ENCODE peak calls at places on chromosomes 12 and 14, in four cellular contexts. T, O, N and K are unnamed samples.

GRCh38 chr12:132460571-132460970 is 29.4 kb upstream of the FBRSL1 start:
- DNase-seq in O (no peak), T (peak; percentile 83), N (no peak), K (peak; percentile 23)

GRCh38 chr12:123389560-123390351 is 5.8 kb downstream of the KMT5A start:
- DNase-seq in T (peak; percentile 74), O (no peak), N (peak; percentile 22), K (no peak)

GRCh38 chr12:11607313-11608081 is 42.0 kb upstream of the ETV6 start:
- DNase-seq in O (peak; percentile 52), T (no peak), N (peak; percentile 68), K (no peak)

GRCh38 chr12:3199551-3200031 is 122.4 kb downstream of the TSPAN9 start:
- DNase-seq in N (peak; percentile 37), O (peak; percentile 35), T (peak; percentile 70), K (no peak)

GRCh38 chr14:88463318-88463717 is 77.9 kb downstream of the SPATA7 start:
- DNase-seq in O (peak; percentile 32), T (peak; percentile 51), N (no peak), K (peak; percentile 52)

GRCh38 chr12:90909069-90909676 is 45.8 kb downstream of the CCER1 start:
- DNase-seq in T (peak; percentile 77), N (peak; percentile 66), O (peak; percentile 73), K (peak; percentile 68)

GRCh38 chr14:68391292-68392014 is 401.4 kb downstream of the ZFP36L1 start:
- DNase-seq in N (peak; percentile 89), O (peak; percentile 70), T (no peak), K (no peak)

GRCh38 chr12:100779191-100779590 is 15.4 kb upstream of the ANO4 start:
- DNase-seq in T (no peak), N (no peak), O (no peak), K (no peak)

GRCh38 chr14:91084516-91084915 is 24.1 kb upstream of the RPS6KA5 start:
- DNase-seq in T (no peak), N (no peak), O (no peak), K (no peak)

GRCh38 chr14:68111733-68112270 is 292.2 kb downstream of the RAD51B start:
- DNase-seq in T (no peak), N (no peak), O (no peak), K (no peak)

GRCh38 chr12:67034110-67034879 is 234.9 kb upstream of the CAND1 start:
- DNase-seq in T (no peak), O (no peak), N (no peak), K (peak; percentile 90)

GRCh38 chr12:25495336-25496097 is 57.6 kb downstream of the LMNTD1 start:
- DNase-seq in N (peak; percentile 61), T (no peak), O (peak; percentile 90), K (peak; percentile 18)

GRCh38 chr14:22918519-22918808 is 485 bp downstream of the RBM23 start:
- DNase-seq in T (no peak), N (no peak), O (peak; percentile 22), K (no peak)

GRCh38 chr14:64059454-64060198 is 206.8 kb downstream of the SYNE2 start:
- DNase-seq in N (no peak), O (no peak), T (no peak), K (no peak)

DNA sequence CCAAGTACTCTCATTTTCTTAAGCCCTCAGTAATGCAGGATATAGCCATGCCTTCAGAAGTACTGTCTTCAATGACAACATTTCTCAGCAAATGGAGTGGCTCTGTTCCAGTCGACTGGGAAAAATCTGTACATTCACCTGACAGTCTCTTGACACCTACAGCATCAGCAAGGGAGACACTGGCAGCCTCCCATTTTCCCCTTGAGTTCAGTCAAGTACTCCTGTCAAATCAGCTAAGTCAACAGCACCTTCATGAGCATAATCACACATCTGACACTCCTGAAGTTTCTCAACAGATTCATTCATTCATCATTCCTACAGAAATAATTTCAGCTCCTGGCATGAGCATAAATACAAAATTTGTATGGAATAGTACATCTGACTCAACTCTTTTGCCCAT is 46.1 kb downstream of the INTS13 start:
- DNase-seq in O (no peak), N (no peak), T (no peak), K (no peak)
- TF ChIP-seq CTCF in O (no peak), N (no peak), T (no peak), K (no peak)

GRCh38 chr12:32261638-32262037 is 137.7 kb upstream of the FGD4 start:
- DNase-seq in N (no peak), O (no peak), T (peak; percentile 62), K (no peak)
- TF ChIP-seq CTCF in N (no peak), O (peak; percentile 7), T (peak; percentile 73), K (no peak)

GRCh38 chr14:29528889-29529288 is 398.8 kb downstream of the PRKD1 start:
- DNase-seq in T (no peak), N (peak; percentile 4), O (no peak), K (no peak)

GRCh38 chr14:29527286-29527685 is 400.4 kb downstream of the PRKD1 start:
- DNase-seq in N (no peak), T (no peak), O (no peak), K (no peak)

GRCh38 chr14:29529418-29529817 is 398.2 kb downstream of the PRKD1 start:
- DNase-seq in T (peak; percentile 79), N (peak; percentile 7), O (peak; percentile 28), K (peak; percentile 14)
- TF ChIP-seq CTCF in T (peak; percentile 69), N (peak; percentile 26), O (peak; percentile 67), K (peak; percentile 21)

GRCh38 chr14:105974902-105975301 is 448.5 kb downstream of the TMEM121 start:
- DNase-seq in N (no peak), O (no peak), T (peak; percentile 1), K (peak; percentile 13)
- TF ChIP-seq CTCF in N (no peak), O (no peak), T (no peak), K (peak; percentile 34)

DNA sequence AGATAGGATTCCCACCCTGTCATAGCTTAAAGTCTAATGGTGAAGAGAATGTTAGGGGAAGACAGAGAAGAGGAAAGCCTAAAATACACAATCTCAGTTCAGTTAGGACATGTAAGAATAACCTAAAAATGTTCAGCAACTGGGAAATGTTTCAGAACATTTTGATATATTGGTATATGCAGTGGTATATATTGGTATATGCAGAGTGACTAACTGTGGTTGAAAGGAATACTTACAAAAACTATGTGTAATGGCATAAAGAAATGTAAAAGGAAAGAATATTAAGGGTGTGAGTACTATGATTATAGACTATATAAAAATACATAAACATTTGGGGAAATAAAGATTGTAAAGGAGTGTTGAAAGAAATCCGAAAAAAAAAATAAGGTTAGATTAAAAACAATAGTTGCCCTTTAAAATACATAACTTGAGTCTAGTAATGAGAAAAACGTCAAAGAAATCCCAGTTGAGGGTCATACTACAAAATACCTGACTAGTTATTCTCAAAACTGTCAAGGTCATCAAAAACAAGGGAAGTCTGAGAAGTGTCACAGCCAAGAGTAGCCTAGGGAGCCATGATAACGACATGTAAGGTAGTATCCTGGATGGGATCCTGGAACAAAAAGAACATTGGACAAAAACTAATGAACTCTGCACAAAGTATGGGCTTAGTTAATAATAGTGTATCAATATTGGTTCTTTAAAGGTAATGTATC is 25.6 kb downstream of the ZDHHC17 start:
- DNase-seq in T (no peak), N (no peak), O (no peak), K (no peak)
- TF ChIP-seq CTCF in T (no peak), N (no peak), O (no peak), K (no peak)

GRCh38 chr12:54448344-54448743 is 25.1 kb downstream of the GTSF1 start:
- DNase-seq in T (no peak), O (no peak), N (no peak), K (no peak)

GRCh38 chr12:54443446-54443845 is 24.4 kb upstream of the ITGA5 start:
- DNase-seq in T (no peak), O (no peak), N (no peak), K (no peak)

GRCh38 chr12:54452628-54453027 is 20.8 kb downstream of the GTSF1 start:
- DNase-seq in O (no peak), T (peak; percentile 70), N (no peak), K (no peak)

GRCh38 chr12:54444202-54444601 is 25.1 kb upstream of the ITGA5 start:
- DNase-seq in T (no peak), N (no peak), O (no peak), K (no peak)

GRCh38 chr12:54447917-54448316 is 25.5 kb downstream of the GTSF1 start:
- DNase-seq in N (no peak), O (no peak), T (no peak), K (no peak)
- TF ChIP-seq CTCF in N (no peak), O (no peak), T (no peak), K (no peak)

GRCh38 chr12:47886471-47887240 is 18.1 kb downstream of the VDR start:
- DNase-seq in O (no peak), T (no peak), N (no peak), K (no peak)
- TF ChIP-seq CTCF in O (no peak), T (no peak), N (no peak), K (no peak)

GRCh38 chr12:27840229-27840999 is 60.4 kb upstream of the MANSC4 start:
- DNase-seq in N (peak; percentile 35), O (no peak), T (no peak), K (peak; percentile 7)
- TF ChIP-seq CTCF in N (peak; percentile 55), O (peak; percentile 54), T (no peak), K (peak; percentile 37)

DNA sequence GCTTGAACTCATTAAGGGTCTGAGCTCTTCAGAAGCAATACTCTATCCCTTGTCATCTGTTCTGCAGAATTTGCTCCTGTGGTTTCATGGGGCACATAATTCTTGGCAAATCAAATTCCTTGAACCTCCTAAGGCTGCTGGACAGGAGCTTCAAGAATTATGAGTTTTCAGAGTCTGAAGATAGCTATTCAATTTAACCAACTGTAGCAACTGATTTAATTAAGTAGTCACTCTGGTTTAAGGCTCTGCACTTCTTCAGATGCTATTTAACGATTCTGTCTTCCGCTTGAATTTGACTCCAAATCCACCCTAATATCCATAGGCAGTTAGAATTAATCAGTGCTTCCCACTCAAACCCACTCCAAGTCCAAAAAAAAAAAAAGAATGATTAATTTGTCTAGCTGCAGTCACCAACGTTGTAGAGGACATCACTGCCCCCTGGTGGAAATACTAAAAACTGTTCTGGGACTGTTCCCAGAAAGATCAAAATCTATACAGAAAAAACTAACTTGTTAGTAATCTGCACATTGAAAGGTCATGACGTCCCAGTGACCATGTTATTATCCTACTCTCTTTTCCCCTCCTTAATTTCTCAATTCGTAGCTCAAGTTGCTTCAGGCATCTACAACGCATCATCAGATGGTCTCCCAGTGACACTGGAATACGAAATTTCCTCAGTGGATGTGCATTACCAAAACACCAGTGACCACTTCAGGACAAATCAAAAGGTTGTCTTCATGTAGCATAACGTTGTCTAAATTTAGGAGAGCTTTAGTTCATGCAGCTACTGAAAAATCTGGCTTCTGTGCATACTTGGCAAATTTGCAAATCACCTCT is 169.8 kb downstream of the KIF21A start:
- DNase-seq in T (peak; percentile 70), O (peak; percentile 42), N (peak; percentile 54), K (peak; percentile 67)
- TF ChIP-seq CTCF in T (peak; percentile 68), O (peak; percentile 65), N (peak; percentile 54), K (peak; percentile 61)

DNA sequence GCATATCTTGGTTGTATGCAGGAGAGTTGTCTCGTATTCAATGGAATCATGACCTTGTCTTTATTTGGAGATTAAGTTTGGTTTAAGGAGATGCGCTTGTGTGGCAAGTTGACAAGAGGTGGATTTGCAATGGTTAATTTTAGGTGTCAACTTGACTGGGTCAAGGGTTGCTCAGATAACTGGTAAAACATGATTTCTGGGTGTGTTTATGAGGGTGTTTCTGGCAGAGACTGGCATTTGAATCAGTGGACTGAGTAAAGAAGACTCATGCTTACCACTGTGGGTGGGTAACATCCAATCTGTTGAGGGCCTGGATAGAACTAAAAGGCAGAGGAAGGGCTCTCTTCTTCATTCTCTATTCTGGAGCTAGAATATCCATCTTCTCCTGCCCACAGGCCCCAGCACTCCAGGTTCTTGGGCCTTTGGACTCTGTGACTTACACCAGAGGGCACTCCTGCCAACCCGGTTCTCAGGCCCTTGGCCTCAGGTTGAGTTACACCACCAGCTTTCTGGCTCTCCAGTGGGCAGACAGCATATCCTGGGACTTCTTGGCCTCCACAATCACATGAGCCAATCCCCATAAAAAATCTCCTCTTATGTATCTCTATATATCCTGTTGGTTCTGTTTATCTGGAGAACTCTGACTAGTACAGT is 141.5 kb upstream of the ARID2 start:
- DNase-seq in T (no peak), N (peak; percentile 7), O (no peak), K (peak; percentile 15)
- TF ChIP-seq CTCF in T (peak; percentile 32), N (peak; percentile 5), O (no peak), K (no peak)